ENCODE peak calls at places on chromosomes 11 and 22, in five cellular contexts. T is body of pancreas; N is effector memory CD4-positive, alpha-beta T cell; L is ovary; H is cardiac muscle cell. X is an unnamed sample.

GRCh38 chr11:7638710-7639642 is 34.3 kb downstream of the CYB5R2 start:
- DNase-seq in N (no peak), H (no peak), L (no peak), T (peak), X (no peak)

GRCh38 chr22:31893460-31893859 is 50.9 kb upstream of the YWHAH start:
- DNase-seq in H (no peak), L (no peak), N (no peak), T (no peak), X (peak)

GRCh38 chr22:41963453-41964105 is 5.7 kb upstream of the SEPTIN3 start:
- DNase-seq in N (no peak), H (no peak), T (no peak), L (no peak), X (no peak)

GRCh38 chr11:66080055-66080817 is 10.2 kb downstream of the PACS1 start:
- DNase-seq in N (peak), T (peak), H (no peak), L (no peak), X (no peak)

GRCh38 chr11:48122656-48123055 is 94.0 kb upstream of the OR4B1 start:
- DNase-seq in N (no peak), H (no peak), L (no peak), T (no peak), X (no peak)

GRCh38 chr11:5336331-5336730 is 7.0 kb downstream of the OR51B5 start:
- DNase-seq in N (no peak), L (no peak), T (no peak), H (no peak), X (no peak)

GRCh38 chr11:1150769-1151365 is 6.9 kb upstream of the MUC5AC start:
- DNase-seq in T (no peak), H (no peak), L (no peak), N (no peak), X (no peak)

GRCh38 chr22:25084405-25085107 is 115.1 kb upstream of the CRYBB3 start:
- DNase-seq in N (no peak), H (no peak), L (no peak), T (no peak), X (no peak)

GRCh38 chr11:63919267-63920125 is 2.5 kb upstream of the RCOR2 start:
- DNase-seq in L (no peak), T (peak), N (no peak), H (peak), X (peak)

GRCh38 chr11:13440100-13440855 is 22.7 kb downstream of the BTBD10 start:
- DNase-seq in N (no peak), L (no peak), T (peak), H (peak), X (peak)

GRCh38 chr11:36333897-36334296 is 37.8 kb downstream of the PRR5L start:
- DNase-seq in H (no peak), N (no peak), L (no peak), T (no peak), X (no peak)

GRCh38 chr11:35853871-35854270 is 90.0 kb upstream of the LDLRAD3 start:
- DNase-seq in T (no peak), N (no peak), L (no peak), H (no peak), X (no peak)

GRCh38 chr11:76642341-76642740 is 28.2 kb downstream of the LRRC32 start:
- DNase-seq in T (no peak), L (no peak), H (no peak), N (no peak), X (no peak)

GRCh38 chr11:62144641-62145255 is 20.9 kb downstream of the INCENP start:
- DNase-seq in H (no peak), L (no peak), N (no peak), T (no peak), X (no peak)

GRCh38 chr11:2930705-2931415 is 1.6 kb upstream of the PHLDA2 start:
- DNase-seq in T (peak), N (no peak), H (peak), L (no peak), X (no peak)

GRCh38 chr11:103699216-103699615 is 337.2 kb upstream of the DDI1 start:
- DNase-seq in N (no peak), H (no peak), T (no peak), L (no peak), X (no peak)

GRCh38 chr11:102177974-102178631 is 67.9 kb downstream of the YAP1 start:
- DNase-seq in H (no peak), N (no peak), T (peak), L (no peak), X (peak)

GRCh38 chr11:69327741-69328191 is 33.8 kb downstream of the MYEOV start:
- DNase-seq in H (no peak), T (no peak), N (no peak), L (no peak), X (no peak)

GRCh38 chr11:115644846-115645245 is 140.6 kb upstream of the CADM1 start:
- DNase-seq in T (no peak), L (no peak), H (no peak), N (no peak), X (no peak)

GRCh38 chr11:84552791-84553190 is 1074.4 kb downstream of the DLG2 start:
- DNase-seq in N (no peak), L (no peak), H (no peak), T (no peak), X (no peak)

GRCh38 chr22:44384563-44384940 is 71.8 kb upstream of the SHISAL1 start:
- DNase-seq in T (no peak), L (peak), H (no peak), N (no peak), X (no peak)

GRCh38 chr11:132234878-132235277 is 864.5 kb downstream of the NTM start:
- DNase-seq in L (no peak), T (no peak), N (no peak), H (no peak), X (no peak)

GRCh38 chr11:85827768-85828639 is 17.1 kb upstream of the SYTL2 start:
- DNase-seq in T (no peak), N (no peak), H (peak), L (no peak), X (no peak)

GRCh38 chr11:85823816-85824215 is 12.9 kb upstream of the SYTL2 start:
- DNase-seq in L (no peak), H (no peak), T (no peak), N (peak), X (no peak)

GRCh38 chr11:85826096-85826855 is 15.3 kb upstream of the SYTL2 start:
- DNase-seq in H (peak), L (peak), T (peak), N (no peak), X (no peak)

GRCh38 chr11:85822814-85823213 is 11.9 kb upstream of the SYTL2 start:
- DNase-seq in H (no peak), T (no peak), N (no peak), L (no peak), X (no peak)

DNA sequence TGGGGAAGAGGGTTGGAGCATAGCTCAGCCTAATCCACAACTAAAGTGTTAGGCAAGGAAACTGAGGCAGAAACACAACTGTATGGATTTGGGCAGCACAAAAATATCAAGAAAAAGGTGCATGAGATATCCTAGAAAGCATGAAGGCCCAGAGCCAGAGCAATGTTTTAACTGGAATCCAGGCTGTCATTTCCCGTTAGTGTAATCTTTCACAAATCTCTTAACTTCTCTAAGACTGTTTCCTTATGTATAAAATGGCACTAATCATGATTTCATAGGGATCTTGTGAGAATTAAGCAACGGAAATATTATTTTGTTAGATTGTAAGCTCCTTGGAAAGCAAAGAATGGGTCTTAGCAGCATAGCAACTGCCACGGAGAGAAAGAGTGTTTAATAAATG is 14.6 kb upstream of the SYTL2 start:
- DNase-seq in N (no peak), H (no peak), L (no peak), T (no peak), X (no peak)
- H3K27ac ChIP-seq in N (no peak), H (no peak), L (no peak), T (no peak), X (no peak)

DNA sequence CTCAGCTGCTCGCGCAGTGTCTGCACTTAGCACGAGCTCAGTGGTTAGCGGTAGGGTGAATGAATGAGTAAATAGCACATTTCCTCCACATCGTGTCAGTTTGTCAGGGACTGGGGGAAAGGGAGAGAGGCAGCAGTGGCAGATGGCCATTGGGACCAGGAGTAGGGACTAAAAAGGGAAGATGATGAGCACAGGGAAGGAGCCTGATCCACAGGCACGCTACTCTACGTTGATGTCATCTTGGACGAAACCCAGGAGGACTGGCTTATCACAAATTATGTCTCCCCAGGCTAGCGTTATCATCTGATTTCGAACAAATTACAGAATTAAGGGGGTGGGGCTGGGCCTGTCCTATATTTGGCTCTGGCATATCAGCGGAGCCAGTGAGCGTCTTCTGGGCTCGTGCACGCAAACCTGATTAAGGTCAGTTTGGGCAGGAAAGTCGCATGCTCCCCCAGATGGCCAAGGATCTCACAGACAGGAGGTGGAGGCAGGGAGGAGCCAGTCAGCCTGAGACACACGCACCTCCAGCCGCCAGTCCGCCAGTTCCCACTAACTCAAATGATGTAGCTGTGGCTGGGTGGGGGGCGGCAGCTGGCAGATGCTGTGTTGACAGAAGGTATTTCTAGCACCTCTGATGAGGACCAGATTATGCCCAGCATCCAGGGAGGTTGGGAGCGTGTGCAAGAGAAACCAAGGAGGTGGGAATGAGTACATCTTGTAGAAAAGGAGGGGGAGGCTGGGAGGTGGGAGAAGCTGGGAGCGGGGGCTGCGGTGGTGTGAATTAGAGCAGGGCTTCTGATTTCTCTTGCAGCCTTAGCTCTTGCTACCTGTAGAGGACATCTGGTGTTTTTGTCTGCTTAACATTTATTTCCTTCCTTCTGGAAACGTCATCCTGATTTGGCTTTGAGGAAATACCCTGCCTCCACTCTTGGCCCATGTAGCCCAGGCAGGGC is 97.3 kb upstream of the PRDM11 start:
- DNase-seq in N (no peak), H (peak), T (peak), L (no peak), X (no peak)
- H3K27ac ChIP-seq in N (no peak), H (peak), T (no peak), L (no peak), X (no peak)

DNA sequence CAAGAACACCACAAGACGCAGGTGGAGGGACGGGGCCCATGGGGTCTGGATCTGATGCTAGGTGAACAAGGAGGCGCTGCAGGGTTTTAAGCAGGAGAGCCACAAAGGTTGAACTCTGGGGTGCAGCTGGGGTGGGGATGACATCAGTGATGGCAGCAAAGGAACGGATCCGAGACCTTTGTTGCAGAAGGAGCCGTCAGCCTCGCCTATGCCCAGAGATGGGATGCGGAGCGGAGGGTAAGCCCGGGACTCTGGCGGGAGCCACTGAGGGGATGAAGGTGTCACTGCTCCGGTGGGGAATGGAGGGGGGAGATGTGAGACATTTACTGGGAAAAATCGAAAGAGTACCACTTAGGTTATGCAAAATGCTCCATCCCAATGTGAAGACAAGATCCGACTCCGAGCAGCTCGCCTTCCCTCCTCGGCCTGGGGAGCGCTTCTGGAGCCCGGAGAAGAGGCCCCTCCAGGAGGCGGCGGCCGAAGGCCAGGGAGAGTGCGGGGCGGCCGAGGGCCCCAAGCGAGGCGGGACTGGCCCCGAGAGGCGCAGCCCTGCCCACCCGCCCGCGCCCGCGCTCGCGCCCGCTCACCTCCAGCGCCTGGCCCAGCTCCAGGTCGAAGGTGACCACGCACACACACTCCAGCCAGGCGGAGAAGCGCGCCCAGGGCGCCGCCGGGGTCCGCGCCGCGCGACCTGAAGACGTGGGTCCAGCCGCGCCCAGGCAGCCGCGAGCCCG is 420 bp downstream of the DENND6B start:
- DNase-seq in L (no peak), T (no peak), H (no peak), N (no peak), X (no peak)
- H3K27ac ChIP-seq in L (no peak), T (peak), H (no peak), N (no peak), X (no peak)

GRCh38 chr11:75288846-75289760 is 48.5 kb downstream of the TPBGL start:
- DNase-seq in L (no peak), N (no peak), H (no peak), T (no peak), X (no peak)
- H3K27ac ChIP-seq in L (no peak), N (no peak), H (no peak), T (no peak), X (peak)

DNA sequence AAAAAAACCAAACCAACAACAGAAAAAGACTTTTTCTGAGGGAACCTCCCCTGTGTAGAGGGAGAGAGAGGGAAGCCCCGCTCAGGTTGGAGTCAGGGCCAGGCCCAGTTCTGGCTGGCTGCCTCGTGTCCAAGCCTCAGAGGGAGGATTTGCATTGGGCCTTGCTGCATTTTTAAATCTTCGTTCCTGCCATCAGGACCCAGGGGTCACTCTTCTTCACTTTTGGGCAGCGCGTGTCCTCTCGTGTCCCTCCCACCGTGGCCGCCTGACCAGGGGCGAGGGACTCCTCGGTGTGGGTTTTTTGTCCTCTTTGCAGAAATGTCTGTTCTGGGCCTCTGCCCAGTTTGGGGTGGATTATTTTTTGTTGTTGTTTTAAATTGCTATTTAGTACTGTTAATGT is 57.9 kb downstream of the LRRC74B start:
- DNase-seq in T (no peak), N (no peak), H (no peak), L (no peak), X (no peak)
- H3K27ac ChIP-seq in T (no peak), N (no peak), H (no peak), L (no peak), X (no peak)

DNA sequence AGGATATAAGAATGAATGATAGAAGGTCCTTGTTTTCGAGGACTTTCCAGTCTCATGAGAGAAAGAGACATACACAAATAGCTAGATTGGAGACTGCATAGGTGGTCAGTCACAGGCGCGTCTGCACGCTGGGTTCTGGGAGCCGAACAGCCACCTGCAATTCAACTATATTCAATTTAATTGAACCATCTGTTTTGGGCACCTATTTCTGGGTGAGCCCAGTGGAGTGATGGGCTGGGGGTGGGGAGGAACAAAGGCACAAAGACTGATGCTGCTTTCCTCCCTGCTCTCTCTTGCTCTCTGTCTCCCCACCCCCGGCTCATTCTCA is 48.0 kb upstream of the B3GAT1 start:
- DNase-seq in L (no peak), T (no peak), H (no peak), N (no peak), X (no peak)
- H3K27ac ChIP-seq in L (no peak), T (no peak), H (no peak), N (no peak), X (no peak)

DNA sequence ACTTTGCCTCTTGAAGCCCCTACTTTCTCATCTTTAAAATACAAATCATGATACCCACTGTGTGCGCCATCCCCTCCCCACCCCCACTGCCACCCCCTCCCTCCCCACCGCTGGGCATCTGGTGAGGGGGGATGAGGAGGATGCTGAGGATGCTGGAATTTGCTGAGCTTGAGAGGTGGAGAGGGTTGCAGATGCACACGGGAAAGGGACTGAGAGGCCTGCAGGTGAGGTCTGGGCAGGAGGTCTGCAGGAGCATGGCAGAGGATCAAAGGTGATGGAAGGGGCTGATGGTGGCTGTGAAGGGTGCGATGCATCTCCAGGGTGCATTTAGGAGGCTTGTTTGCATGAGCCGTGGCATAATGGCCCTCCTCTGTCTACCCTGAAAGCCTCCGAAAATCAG is 7.6 kb upstream of the TBC1D22A start:
- DNase-seq in N (no peak), H (no peak), T (no peak), L (no peak), X (no peak)
- H3K27ac ChIP-seq in N (no peak), H (no peak), T (peak), L (no peak), X (no peak)

DNA sequence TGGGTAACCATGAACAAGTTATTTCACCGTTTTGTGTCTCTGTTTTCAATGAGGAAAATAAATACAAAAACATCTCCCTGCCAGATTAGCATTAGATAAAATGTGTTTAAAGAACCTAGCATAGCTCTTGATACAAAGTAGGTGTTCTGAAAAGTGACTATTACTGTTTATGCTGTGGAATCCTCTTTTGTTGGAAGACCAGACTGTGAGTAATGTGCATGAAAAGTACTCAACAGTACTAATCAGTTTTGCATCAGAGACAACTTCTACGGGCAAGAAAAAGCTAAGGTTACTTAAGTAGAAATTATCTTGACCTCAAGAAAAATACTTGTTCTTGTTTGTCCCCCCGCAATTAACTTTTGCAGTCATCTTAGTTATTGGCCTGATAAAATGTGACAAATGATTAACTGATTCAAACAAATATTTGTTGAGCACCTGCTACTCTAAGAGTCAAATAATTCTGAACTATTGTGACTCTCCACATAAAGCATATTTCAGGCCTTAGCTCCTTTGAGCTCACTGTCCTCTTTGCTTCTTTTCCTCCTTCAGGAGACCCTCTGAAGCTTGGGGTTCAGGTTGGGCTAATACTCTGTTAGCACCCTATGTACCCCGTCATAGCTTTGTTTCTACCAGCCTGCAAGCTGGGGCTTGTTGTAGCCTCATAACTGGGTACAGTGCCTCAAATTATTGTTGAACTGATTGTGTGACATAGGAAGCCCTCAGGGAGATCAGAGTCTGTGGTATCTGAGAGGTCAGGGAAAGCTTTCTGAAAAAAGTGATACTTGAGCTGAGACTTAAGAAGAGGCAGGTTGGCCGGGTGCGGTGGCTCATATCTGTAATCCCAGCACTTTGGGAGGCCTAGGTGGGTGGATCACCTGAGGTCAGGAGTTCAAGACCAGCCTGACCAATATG is 24.5 kb downstream of the DIXDC1 start:
- DNase-seq in T (no peak), N (no peak), H (no peak), L (no peak), X (no peak)
- H3K27ac ChIP-seq in T (peak), N (no peak), H (no peak), L (no peak), X (no peak)